ENCODE peak calls at places on chromosomes 2 and 18, in four cellular contexts. J is K562, I is WTC11, R is HepG2. A is an unnamed sample.

GRCh38 chr2:43438858-43439655 is 156.8 kb downstream of the THADA start:
- DNase-seq in J (no peak), R (no peak), I (no peak), A (no peak)

GRCh38 chr18:66005831-66006588 is 255.2 kb downstream of the CDH7 start:
- DNase-seq in J (no peak), I (no peak), R (no peak), A (no peak)

GRCh38 chr2:225895126-225895525 is 495.6 kb downstream of the NYAP2 start:
- DNase-seq in I (no peak), J (no peak), R (no peak), A (peak; percentile 17)

GRCh38 chr2:170554278-170554955 is 160.7 kb upstream of the SP5 start:
- DNase-seq in I (no peak), R (no peak), J (no peak), A (no peak)

GRCh38 chr2:175633227-175633626 is 368.8 kb downstream of the LNPK start:
- DNase-seq in R (no peak), J (no peak), I (no peak), A (no peak)

GRCh38 chr2:216118474-216118873 is 9.3 kb downstream of the XRCC5 start:
- DNase-seq in R (no peak), I (no peak), J (no peak), A (no peak)

GRCh38 chr2:105929506-105929905 is 184.8 kb downstream of the NCK2 start:
- DNase-seq in I (no peak), J (no peak), R (no peak), A (no peak)

GRCh38 chr2:33242845-33243244 is 233.6 kb upstream of the RASGRP3 start:
- DNase-seq in R (no peak), J (no peak), I (no peak), A (no peak)

GRCh38 chr2:12787891-12788783 is 71.4 kb downstream of the TRIB2 start:
- DNase-seq in I (no peak), R (no peak), J (no peak), A (no peak)

GRCh38 chr2:126664234-126664633 is 8.3 kb downstream of the GYPC start:
- DNase-seq in R (no peak), J (no peak), I (no peak), A (no peak)

GRCh38 chr2:127591221-127591923 is 54.6 kb upstream of the GPR17 start:
- DNase-seq in I (peak; percentile 88), J (peak; percentile 84), R (peak; percentile 74), A (peak; percentile 74)

GRCh38 chr18:58569490-58569911 is 59.4 kb downstream of the ALPK2 start:
- DNase-seq in J (no peak), I (no peak), R (peak; percentile 35), A (no peak)

GRCh38 chr2:239737144-239737463 is 288.0 kb downstream of the NDUFA10 start:
- DNase-seq in I (no peak), J (no peak), R (no peak), A (no peak)

GRCh38 chr2:101806123-101806522 is 108.6 kb downstream of the MAP4K4 start:
- DNase-seq in R (peak; percentile 35), J (peak; percentile 25), I (no peak), A (peak; percentile 38)

GRCh38 chr2:200471928-200472645 is 37.8 kb downstream of the KCTD18 start:
- DNase-seq in I (no peak), R (no peak), J (no peak), A (no peak)

GRCh38 chr2:43880952-43881351 is 42.2 kb downstream of the ABCG8 start:
- DNase-seq in J (peak; percentile 0), I (no peak), R (peak; percentile 43), A (no peak)

GRCh38 chr2:71882949-71883472 is 264.7 kb downstream of the CYP26B1 start:
- DNase-seq in R (peak; percentile 94), I (no peak), J (peak; percentile 92), A (peak; percentile 29)

GRCh38 chr2:75719616-75720015 is 8.9 kb upstream of the GCFC2 start:
- DNase-seq in J (no peak), R (no peak), I (no peak), A (no peak)

GRCh38 chr2:225334524-225334923 is 65.0 kb upstream of the NYAP2 start:
- DNase-seq in J (no peak), I (no peak), R (no peak), A (peak; percentile 61)

GRCh38 chr2:220847006-220847405 is 725.1 kb downstream of the EPHA4 start:
- DNase-seq in J (no peak), I (no peak), R (no peak), A (no peak)

GRCh38 chr2:119190321-119190720 is 31.8 kb upstream of the C1QL2 start:
- DNase-seq in I (no peak), R (no peak), J (no peak), A (no peak)

GRCh38 chr2:203328735-203329549 is 748 bp downstream of the ABI2 start:
- DNase-seq in R (peak; percentile 20), J (peak; percentile 65), I (peak; percentile 50), A (peak; percentile 36)

GRCh38 chr2:76251342-76251741 is 540.6 kb upstream of the GCFC2 start:
- DNase-seq in I (no peak), R (peak; percentile 10), J (no peak), A (no peak)

GRCh38 chr2:226790006-226790405 is 9.6 kb downstream of the IRS1 start:
- DNase-seq in J (no peak), R (no peak), I (no peak), A (no peak)

GRCh38 chr18:9876523-9876866 is 9.3 kb upstream of the TXNDC2 start:
- DNase-seq in R (no peak), J (no peak), I (no peak), A (no peak)
- TF ChIP-seq JUN in R (no peak), J (no peak), I (no peak), A (no peak)

DNA sequence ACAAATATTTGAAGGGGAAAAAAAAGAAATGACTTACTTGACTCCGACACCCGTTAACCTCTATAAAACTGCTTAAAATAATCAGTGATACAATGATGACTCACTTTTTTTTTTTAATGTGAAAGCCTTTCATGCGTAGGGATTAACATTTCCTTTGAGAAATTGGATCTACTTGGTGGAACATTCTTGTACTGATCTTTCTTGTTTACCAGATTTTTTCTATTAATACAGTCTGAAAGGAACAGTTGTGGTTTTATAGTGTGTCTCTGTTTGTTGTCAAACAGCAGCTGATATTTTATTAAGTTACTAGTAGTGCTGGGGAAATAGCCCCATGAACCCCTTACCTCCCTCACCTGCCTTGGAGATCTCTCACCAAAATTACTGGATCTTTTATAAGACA is 40.2 kb upstream of the NEB start:
- DNase-seq in R (no peak), J (no peak), I (no peak), A (no peak)
- TF ChIP-seq HMGXB4 in R (no peak), J (no peak), I (no peak), A (no peak)

DNA sequence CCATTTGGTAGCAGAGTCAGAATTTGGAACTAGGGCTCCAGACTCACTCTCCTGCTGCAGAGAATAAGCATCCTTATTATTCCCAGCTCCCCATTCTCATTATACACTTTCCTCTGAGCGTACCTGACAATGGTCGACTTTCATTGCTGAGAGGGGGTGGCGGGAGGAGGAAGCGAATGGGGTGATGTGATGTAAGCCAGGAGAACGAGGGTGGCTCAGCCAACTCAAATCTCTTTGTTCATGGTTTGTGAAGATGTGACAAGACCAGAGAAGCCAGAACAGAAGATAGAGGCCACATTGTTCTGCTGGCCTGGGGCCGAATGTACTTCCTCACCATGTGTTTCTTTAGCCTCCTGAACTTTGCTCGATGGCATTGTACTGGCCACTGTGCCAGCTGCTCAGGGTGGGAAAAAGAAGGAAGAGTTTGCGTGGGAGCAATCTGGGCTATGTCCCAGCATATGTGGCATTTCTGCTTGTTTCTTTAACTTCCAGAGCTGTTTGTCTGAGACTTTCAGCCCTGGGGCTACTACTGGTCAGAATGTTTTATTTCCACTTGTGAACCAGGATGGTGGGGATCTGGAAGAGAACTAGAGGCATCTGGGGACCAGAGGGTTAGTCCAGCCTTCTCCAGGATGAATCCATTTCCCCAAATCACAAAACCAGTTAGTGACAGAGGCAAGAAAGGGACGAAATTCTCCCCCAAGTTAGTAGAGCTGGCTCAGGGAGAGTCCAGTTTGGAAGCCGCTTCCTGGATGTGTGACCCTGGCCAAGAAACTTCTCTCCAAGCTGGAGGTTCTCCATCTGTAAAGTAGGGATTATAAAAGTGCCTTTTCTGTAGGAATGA is 62.6 kb downstream of the MOGAT1 start:
- DNase-seq in J (no peak), I (no peak), R (peak; percentile 98), A (no peak)
- TF ChIP-seq JUN in J (no peak), I (no peak), R (no peak), A (no peak)

GRCh38 chr18:35524236-35524635 is 26.5 kb upstream of the INO80C start:
- DNase-seq in I (no peak), J (no peak), R (no peak), A (no peak)

GRCh38 chr18:35528749-35529274 is 31.1 kb upstream of the INO80C start:
- DNase-seq in J (no peak), R (no peak), I (no peak), A (no peak)

GRCh38 chr18:35525795-35526475 is 28.2 kb upstream of the INO80C start:
- DNase-seq in J (no peak), R (no peak), I (no peak), A (no peak)

GRCh38 chr18:35522130-35522959 is 24.6 kb upstream of the INO80C start:
- DNase-seq in I (no peak), R (no peak), J (no peak), A (no peak)

GRCh38 chr18:35526476-35527120 is 28.8 kb upstream of the INO80C start:
- DNase-seq in J (no peak), R (no peak), I (no peak), A (no peak)
- TF ChIP-seq HMGXB4 in J (no peak), R (no peak), I (no peak), A (no peak)

A was measured in A549.